ENCODE peak calls at places on chromosomes 6 and 20, in four cellular contexts. One of them, this sample, is unnamed. For H3K27me3, the result is how much of the 10 kb centered on the place peaks cover.

GRCh38 chr20:24950836-24951525 is 1.9 kb downstream of the CST7 start:
- DNase-seq in GM12878: no peak
- DNase-seq in tibial nerve: no peak
- DNase-seq in CD8-positive, alpha-beta memory T cell: no peak
- DNase-seq in this sample: no peak

GRCh38 chr6:43009124-43009523 is 4.6 kb downstream of the MEA1 start:
- DNase-seq in GM12878: no peak
- DNase-seq in tibial nerve: no peak
- DNase-seq in CD8-positive, alpha-beta memory T cell: no peak
- DNase-seq in this sample: no peak

GRCh38 chr6:156822747-156823206 is 45.6 kb downstream of the ARID1B start:
- DNase-seq in GM12878: no peak
- DNase-seq in tibial nerve: no peak
- DNase-seq in CD8-positive, alpha-beta memory T cell: no peak
- DNase-seq in this sample: no peak

GRCh38 chr6:37130704-37131103 is 39.2 kb upstream of the PIM1 start:
- DNase-seq in GM12878: no peak
- DNase-seq in tibial nerve: no peak
- DNase-seq in CD8-positive, alpha-beta memory T cell: no peak
- DNase-seq in this sample: no peak

GRCh38 chr6:12909828-12910227 is 193.3 kb downstream of the PHACTR1 start:
- DNase-seq in GM12878: no peak
- DNase-seq in tibial nerve: no peak
- DNase-seq in CD8-positive, alpha-beta memory T cell: no peak
- DNase-seq in this sample: no peak

GRCh38 chr20:53332022-53332824 is 261.4 kb downstream of the ZNF217 start:
- DNase-seq in GM12878: no peak
- DNase-seq in tibial nerve: no peak
- DNase-seq in CD8-positive, alpha-beta memory T cell: no peak
- DNase-seq in this sample: no peak

GRCh38 chr20:63738687-63739128 is 868 bp upstream of the SLC2A4RG start:
- DNase-seq in GM12878: no peak
- DNase-seq in tibial nerve: peak
- DNase-seq in CD8-positive, alpha-beta memory T cell: peak
- DNase-seq in this sample: no peak

GRCh38 chr6:129872591-129872990 is 11.5 kb upstream of the TMEM244 start:
- DNase-seq in GM12878: no peak
- DNase-seq in tibial nerve: no peak
- DNase-seq in CD8-positive, alpha-beta memory T cell: no peak
- DNase-seq in this sample: no peak

GRCh38 chr20:19013907-19014306 is 198.5 kb upstream of the SLC24A3 start:
- DNase-seq in GM12878: no peak
- DNase-seq in tibial nerve: no peak
- DNase-seq in CD8-positive, alpha-beta memory T cell: no peak
- DNase-seq in this sample: no peak

GRCh38 chr20:50325215-50325614 is 134.6 kb downstream of the CEBPB start:
- DNase-seq in GM12878: no peak
- DNase-seq in tibial nerve: no peak
- DNase-seq in CD8-positive, alpha-beta memory T cell: no peak
- DNase-seq in this sample: no peak
- H3K27me3 ChIP-seq in GM12878: under half
- H3K27me3 ChIP-seq in tibial nerve: under half
- H3K27me3 ChIP-seq in CD8-positive, alpha-beta memory T cell: under half
- H3K27me3 ChIP-seq in this sample: under half

GRCh38 chr6:54236984-54237383 is 71.3 kb upstream of the TINAG start:
- DNase-seq in GM12878: no peak
- DNase-seq in tibial nerve: no peak
- DNase-seq in CD8-positive, alpha-beta memory T cell: no peak
- DNase-seq in this sample: no peak

GRCh38 chr6:54234539-54234938 is 73.7 kb upstream of the TINAG start:
- DNase-seq in GM12878: no peak
- DNase-seq in tibial nerve: no peak
- DNase-seq in CD8-positive, alpha-beta memory T cell: no peak
- DNase-seq in this sample: no peak

GRCh38 chr6:54243699-54244098 is 64.5 kb upstream of the TINAG start:
- DNase-seq in GM12878: no peak
- DNase-seq in tibial nerve: no peak
- DNase-seq in CD8-positive, alpha-beta memory T cell: no peak
- DNase-seq in this sample: no peak

GRCh38 chr6:54232703-54233102 is 75.5 kb upstream of the TINAG start:
- DNase-seq in GM12878: no peak
- DNase-seq in tibial nerve: no peak
- DNase-seq in CD8-positive, alpha-beta memory T cell: no peak
- DNase-seq in this sample: no peak

DNA sequence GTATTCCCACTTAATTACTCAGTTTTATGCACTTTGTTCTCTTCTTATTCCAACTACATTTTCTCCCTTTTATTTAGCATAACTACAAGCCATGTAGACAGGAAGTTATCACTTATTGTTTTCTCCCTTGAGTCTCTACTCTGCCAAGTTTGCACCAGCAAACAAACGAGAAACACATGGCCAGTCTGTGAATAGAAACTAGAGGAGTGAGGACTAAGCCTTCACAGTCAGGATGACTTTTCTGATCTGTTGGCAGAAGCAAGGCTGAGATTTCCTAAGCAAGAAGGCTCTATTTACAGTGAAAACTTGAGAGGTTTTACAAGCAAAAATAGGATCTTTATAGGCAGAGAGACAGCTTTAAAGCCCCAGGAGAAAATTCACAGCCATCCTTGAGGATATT is 69.8 kb upstream of the TINAG start:
- DNase-seq in GM12878: no peak
- DNase-seq in tibial nerve: no peak
- DNase-seq in CD8-positive, alpha-beta memory T cell: no peak
- DNase-seq in this sample: no peak
- H3K27me3 ChIP-seq in GM12878: under half
- H3K27me3 ChIP-seq in tibial nerve: under half
- H3K27me3 ChIP-seq in CD8-positive, alpha-beta memory T cell: under half
- H3K27me3 ChIP-seq in this sample: under half

GRCh38 chr20:44705364-44706094 is 9.6 kb upstream of the CCN5 start:
- DNase-seq in GM12878: no peak
- DNase-seq in tibial nerve: no peak
- DNase-seq in CD8-positive, alpha-beta memory T cell: no peak
- DNase-seq in this sample: no peak

GRCh38 chr20:44703183-44703925 is 11.8 kb upstream of the CCN5 start:
- DNase-seq in GM12878: no peak
- DNase-seq in tibial nerve: no peak
- DNase-seq in CD8-positive, alpha-beta memory T cell: no peak
- DNase-seq in this sample: no peak

GRCh38 chr20:44702776-44703175 is 12.4 kb upstream of the CCN5 start:
- DNase-seq in GM12878: no peak
- DNase-seq in tibial nerve: peak
- DNase-seq in CD8-positive, alpha-beta memory T cell: no peak
- DNase-seq in this sample: peak

GRCh38 chr20:44704551-44704971 is 10.6 kb upstream of the CCN5 start:
- DNase-seq in GM12878: no peak
- DNase-seq in tibial nerve: no peak
- DNase-seq in CD8-positive, alpha-beta memory T cell: no peak
- DNase-seq in this sample: no peak

GRCh38 chr20:44703956-44704488 is 11.1 kb upstream of the CCN5 start:
- DNase-seq in GM12878: no peak
- DNase-seq in tibial nerve: no peak
- DNase-seq in CD8-positive, alpha-beta memory T cell: no peak
- DNase-seq in this sample: no peak
- H3K27me3 ChIP-seq in GM12878: under half
- H3K27me3 ChIP-seq in tibial nerve: under half
- H3K27me3 ChIP-seq in CD8-positive, alpha-beta memory T cell: under half
- H3K27me3 ChIP-seq in this sample: under half

GRCh38 chr20:2558581-2559301 is 22.4 kb downstream of the TMC2 start:
- DNase-seq in GM12878: no peak
- DNase-seq in tibial nerve: no peak
- DNase-seq in CD8-positive, alpha-beta memory T cell: no peak
- DNase-seq in this sample: no peak
- H3K27me3 ChIP-seq in GM12878: under half
- H3K27me3 ChIP-seq in tibial nerve: half or more
- H3K27me3 ChIP-seq in CD8-positive, alpha-beta memory T cell: under half
- H3K27me3 ChIP-seq in this sample: under half

DNA sequence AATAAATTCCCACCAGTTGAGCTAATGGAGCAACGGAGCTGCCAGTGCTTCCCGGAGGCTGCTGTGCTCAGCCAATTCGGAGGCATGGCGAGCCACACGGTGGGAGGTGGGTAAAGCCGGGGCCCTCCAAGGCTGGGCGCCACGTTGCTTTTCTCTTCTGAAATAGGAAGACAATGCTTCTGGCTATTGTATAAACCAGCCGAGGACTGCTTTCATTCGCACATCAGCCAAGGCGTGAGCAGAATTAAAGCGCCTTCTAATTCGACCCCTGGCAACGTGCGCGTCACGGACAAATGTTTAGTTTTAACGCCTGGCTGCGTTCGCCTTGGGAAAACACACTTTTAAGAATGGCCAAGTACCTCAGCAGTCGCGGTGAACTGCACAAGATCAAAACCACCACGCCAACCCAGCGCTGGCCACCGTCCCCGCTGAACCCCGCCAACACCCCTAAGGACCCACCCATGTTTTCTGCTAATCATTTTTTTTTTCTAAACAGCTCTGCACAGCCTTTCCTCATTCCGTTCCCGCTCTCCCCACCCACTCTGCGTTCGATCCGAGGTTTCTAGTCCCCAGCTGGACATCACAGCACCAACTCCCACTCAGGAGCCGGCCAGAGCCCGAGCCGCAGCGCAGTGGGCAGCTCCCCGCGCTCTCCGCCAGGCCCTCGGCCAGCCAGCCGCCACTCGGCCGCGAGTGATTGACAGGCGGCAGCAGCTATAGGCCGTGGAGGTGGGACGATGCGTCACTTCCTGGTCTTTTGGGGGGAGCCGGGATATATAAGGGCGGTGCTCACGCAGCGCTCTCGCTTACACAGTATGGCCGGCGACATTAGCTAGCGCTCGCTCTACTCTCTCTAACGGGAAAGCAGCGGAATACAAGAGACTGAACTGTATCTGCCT is at the start of gene AMD1:
- DNase-seq in GM12878: peak
- DNase-seq in tibial nerve: peak
- DNase-seq in CD8-positive, alpha-beta memory T cell: peak
- DNase-seq in this sample: peak
- H3K27me3 ChIP-seq in GM12878: under half
- H3K27me3 ChIP-seq in tibial nerve: under half
- H3K27me3 ChIP-seq in CD8-positive, alpha-beta memory T cell: under half
- H3K27me3 ChIP-seq in this sample: under half

GRCh38 chr20:46171476-46171875 is 53.4 kb downstream of the CD40 start:
- DNase-seq in GM12878: no peak
- DNase-seq in tibial nerve: no peak
- DNase-seq in CD8-positive, alpha-beta memory T cell: no peak
- DNase-seq in this sample: no peak

GRCh38 chr20:46169245-46170171 is 51.4 kb downstream of the CD40 start:
- DNase-seq in GM12878: no peak
- DNase-seq in tibial nerve: no peak
- DNase-seq in CD8-positive, alpha-beta memory T cell: no peak
- DNase-seq in this sample: no peak

GRCh38 chr20:46164166-46164565 is 46.1 kb downstream of the CD40 start:
- DNase-seq in GM12878: no peak
- DNase-seq in tibial nerve: no peak
- DNase-seq in CD8-positive, alpha-beta memory T cell: no peak
- DNase-seq in this sample: no peak

GRCh38 chr20:46168438-46168837 is 50.3 kb downstream of the CD40 start:
- DNase-seq in GM12878: no peak
- DNase-seq in tibial nerve: no peak
- DNase-seq in CD8-positive, alpha-beta memory T cell: no peak
- DNase-seq in this sample: no peak

DNA sequence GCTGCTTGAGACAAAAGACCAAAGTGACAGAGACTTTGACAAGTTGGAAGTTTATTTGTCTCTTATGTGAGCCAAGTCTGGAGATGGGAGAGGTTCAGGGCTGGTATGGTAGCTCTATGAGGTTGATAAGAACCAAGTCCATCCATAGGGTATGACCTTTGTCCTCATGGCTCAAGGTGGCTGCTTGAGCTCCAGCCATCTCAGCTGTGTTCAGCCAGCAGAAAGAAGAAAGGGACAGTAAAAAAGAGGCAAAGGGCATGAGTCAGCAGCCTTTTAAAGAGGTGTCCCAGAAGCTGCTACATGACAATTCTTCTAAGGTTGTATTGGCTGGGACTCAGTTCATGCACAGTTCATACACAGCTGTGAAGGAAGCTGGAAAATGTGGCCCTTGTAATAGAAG is 49.0 kb downstream of the CD40 start:
- DNase-seq in GM12878: no peak
- DNase-seq in tibial nerve: no peak
- DNase-seq in CD8-positive, alpha-beta memory T cell: no peak
- DNase-seq in this sample: no peak
- H3K27me3 ChIP-seq in GM12878: under half
- H3K27me3 ChIP-seq in tibial nerve: under half
- H3K27me3 ChIP-seq in CD8-positive, alpha-beta memory T cell: under half
- H3K27me3 ChIP-seq in this sample: under half

GRCh38 chr20:51482836-51483235 is 59.7 kb downstream of the NFATC2 start:
- DNase-seq in GM12878: no peak
- DNase-seq in tibial nerve: no peak
- DNase-seq in CD8-positive, alpha-beta memory T cell: no peak
- DNase-seq in this sample: no peak
- H3K27me3 ChIP-seq in GM12878: under half
- H3K27me3 ChIP-seq in tibial nerve: under half
- H3K27me3 ChIP-seq in CD8-positive, alpha-beta memory T cell: under half
- H3K27me3 ChIP-seq in this sample: under half